ENCODE peak calls at places on chromosomes 13 and 19, in nine cellular contexts. D is vagina, E is SK-N-SH, S is thoracic aorta, O is nephron progenitor cell, M is cardiac fibroblast, Q is MCF 10A, R is pancreas, H is choroid plexus epithelial cell. X is an unnamed sample.

GRCh38 chr19:2048104-2048958 is 2.7 kb downstream of the MKNK2 start:
- DNase-seq in D (no peak), E (no peak), S (no peak), O (no peak), M (no peak), Q (no peak), R (peak), H (no peak), X (no peak)

GRCh38 chr19:1979017-1979416 is 36.5 kb downstream of the BTBD2 start:
- DNase-seq in D (no peak), E (no peak), S (no peak), O (no peak), M (no peak), Q (no peak), R (no peak), H (no peak), X (no peak)

GRCh38 chr19:10219678-10220077 is 11.5 kb downstream of the S1PR2 start:
- DNase-seq in D (no peak), E (no peak), S (no peak), O (peak), M (no peak), Q (peak), R (no peak), H (peak), X (peak)

GRCh38 chr13:97879646-97880297 is 73.7 kb upstream of the IPO5 start:
- DNase-seq in D (no peak), E (no peak), S (no peak), O (no peak), M (peak), Q (peak), R (no peak), H (peak), X (peak)

GRCh38 chr13:27270594-27271520 is at the start of gene RASL11A:
- DNase-seq in D (no peak), E (peak), S (peak), O (peak), M (peak), Q (peak), R (peak), H (peak), X (peak)

GRCh38 chr19:45424191-45425058 is 708 bp upstream of the ERCC1 start:
- DNase-seq in D (no peak), E (peak), S (peak), O (peak), M (peak), Q (peak), R (peak), H (peak), X (peak)

GRCh38 chr13:31790992-31791391 is 51.7 kb downstream of the RXFP2 start:
- DNase-seq in D (no peak), E (no peak), S (no peak), O (no peak), M (no peak), Q (no peak), R (no peak), H (no peak), X (no peak)

GRCh38 chr13:92433386-92433785 is 793.2 kb upstream of the GPC6 start:
- DNase-seq in D (no peak), E (no peak), S (no peak), O (no peak), M (no peak), Q (no peak), R (no peak), H (no peak), X (no peak)

GRCh38 chr19:29366757-29367156 is 153.8 kb upstream of the UQCRFS1 start:
- DNase-seq in D (peak), E (no peak), S (no peak), O (no peak), M (no peak), Q (no peak), R (no peak), H (no peak), X (no peak)

GRCh38 chr13:50244913-50245574 is 229.8 kb downstream of the KCNRG start:
- DNase-seq in D (no peak), E (no peak), S (peak), O (no peak), M (peak), Q (peak), R (no peak), H (peak), X (peak)

GRCh38 chr19:17318966-17319365 is 9.6 kb downstream of the DDA1 start:
- DNase-seq in D (no peak), E (no peak), S (no peak), O (no peak), M (no peak), Q (no peak), R (no peak), H (no peak), X (no peak)

GRCh38 chr19:42176649-42176989 is 40.9 kb downstream of the DEDD2 start:
- DNase-seq in D (no peak), E (peak), S (no peak), O (no peak), M (no peak), Q (peak), R (no peak), H (no peak), X (no peak)

GRCh38 chr13:32905864-32906180 is 110.4 kb upstream of the KL start:
- DNase-seq in D (no peak), E (no peak), S (no peak), O (no peak), M (no peak), Q (no peak), R (no peak), H (peak), X (no peak)

GRCh38 chr13:36750046-36750445 is 69.0 kb upstream of the RFXAP start:
- DNase-seq in D (no peak), E (no peak), S (no peak), O (no peak), M (no peak), Q (no peak), R (no peak), H (no peak), X (no peak)

GRCh38 chr19:43330726-43331434 is 22.6 kb upstream of the CD177 start:
- DNase-seq in D (no peak), E (no peak), S (no peak), O (no peak), M (no peak), Q (no peak), R (no peak), H (no peak), X (no peak)

GRCh38 chr13:82480415-82480814 is 1401.9 kb downstream of the SLITRK1 start:
- DNase-seq in D (no peak), E (no peak), S (no peak), O (no peak), M (no peak), Q (no peak), R (no peak), H (peak), X (peak)
- TF ChIP-seq CTCF in D (no peak), E (peak), S (no peak), O (peak), M (no peak), Q (peak), R (no peak), H (peak), X (no peak)

DNA sequence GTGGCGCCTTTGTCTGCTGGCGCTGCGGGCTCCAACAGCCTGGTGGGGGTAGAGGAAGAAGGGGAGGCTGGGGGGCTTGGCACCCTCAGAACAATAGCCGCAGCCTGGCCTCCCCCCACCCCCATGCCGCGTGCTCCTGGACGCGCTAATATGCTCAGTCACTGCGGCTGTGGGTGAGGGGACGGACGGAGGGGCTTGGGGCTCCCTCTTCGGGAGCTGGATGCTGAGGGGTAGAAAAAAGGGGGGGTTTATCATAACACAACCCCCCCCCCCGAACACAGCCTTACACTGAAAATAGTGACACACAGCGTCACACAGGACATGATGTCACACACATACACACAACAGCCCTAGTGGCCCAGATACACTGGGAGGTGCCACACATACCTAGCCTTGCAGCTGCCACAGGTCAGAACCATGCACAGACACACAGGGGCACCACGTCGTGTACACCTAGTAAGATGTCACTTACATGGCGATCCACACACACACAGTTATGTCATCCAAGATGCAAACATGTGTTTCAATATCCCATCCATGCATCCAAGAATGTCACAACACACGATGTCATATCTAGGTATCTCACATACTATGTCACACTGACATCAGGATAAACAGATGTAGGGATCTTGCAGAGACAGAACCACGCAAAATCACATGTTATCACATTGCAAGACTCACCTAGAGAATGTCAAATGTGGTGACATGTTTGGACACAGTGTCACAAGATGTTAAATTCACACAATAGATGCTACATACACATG is 760 bp downstream of the MAST1 start:
- DNase-seq in D (no peak), E (peak), S (no peak), O (no peak), M (no peak), Q (no peak), R (no peak), H (no peak), X (no peak)
- TF ChIP-seq CTCF in D (no peak), E (no peak), S (no peak), O (no peak), M (no peak), Q (no peak), R (no peak), H (no peak), X (no peak)

DNA sequence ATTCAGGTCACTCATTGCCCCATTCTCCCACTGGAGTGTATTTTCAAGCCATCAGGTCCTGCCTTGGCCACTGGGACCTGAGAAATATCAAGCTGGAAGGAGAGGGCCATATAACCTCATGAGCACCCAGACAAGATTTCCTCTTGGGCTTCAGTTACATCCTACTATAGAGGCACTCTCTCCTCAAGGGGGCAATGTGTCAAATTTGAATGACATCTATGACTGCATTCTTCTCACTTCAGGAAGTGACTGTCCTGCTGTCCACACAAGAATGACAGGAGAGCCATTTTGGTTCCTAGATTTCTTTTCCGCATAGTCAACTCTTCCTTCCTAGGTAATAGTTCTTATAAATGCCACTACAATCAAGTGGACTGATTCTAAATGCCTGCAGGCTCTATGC is 416.2 kb downstream of the DIAPH3 start:
- DNase-seq in D (no peak), E (no peak), S (no peak), O (no peak), M (no peak), Q (no peak), R (no peak), H (no peak), X (no peak)
- TF ChIP-seq CTCF in D (no peak), E (no peak), S (no peak), O (no peak), M (no peak), Q (no peak), R (no peak), H (no peak), X (no peak)

GRCh38 chr19:13029893-13030292 is 34.6 kb downstream of the NFIX start:
- DNase-seq in D (no peak), E (no peak), S (no peak), O (no peak), M (no peak), Q (peak), R (no peak), H (no peak), X (no peak)
- TF ChIP-seq CTCF in D (peak), E (peak), S (peak), O (peak), M (peak), Q (no peak), R (no peak), H (peak), X (peak)

GRCh38 chr19:33398361-33399060 is 25.0 kb downstream of the CEBPG start:
- DNase-seq in D (no peak), E (no peak), S (no peak), O (no peak), M (no peak), Q (no peak), R (no peak), H (no peak), X (no peak)
- TF ChIP-seq CTCF in D (no peak), E (no peak), S (no peak), O (no peak), M (no peak), Q (no peak), R (no peak), H (no peak), X (no peak)

DNA sequence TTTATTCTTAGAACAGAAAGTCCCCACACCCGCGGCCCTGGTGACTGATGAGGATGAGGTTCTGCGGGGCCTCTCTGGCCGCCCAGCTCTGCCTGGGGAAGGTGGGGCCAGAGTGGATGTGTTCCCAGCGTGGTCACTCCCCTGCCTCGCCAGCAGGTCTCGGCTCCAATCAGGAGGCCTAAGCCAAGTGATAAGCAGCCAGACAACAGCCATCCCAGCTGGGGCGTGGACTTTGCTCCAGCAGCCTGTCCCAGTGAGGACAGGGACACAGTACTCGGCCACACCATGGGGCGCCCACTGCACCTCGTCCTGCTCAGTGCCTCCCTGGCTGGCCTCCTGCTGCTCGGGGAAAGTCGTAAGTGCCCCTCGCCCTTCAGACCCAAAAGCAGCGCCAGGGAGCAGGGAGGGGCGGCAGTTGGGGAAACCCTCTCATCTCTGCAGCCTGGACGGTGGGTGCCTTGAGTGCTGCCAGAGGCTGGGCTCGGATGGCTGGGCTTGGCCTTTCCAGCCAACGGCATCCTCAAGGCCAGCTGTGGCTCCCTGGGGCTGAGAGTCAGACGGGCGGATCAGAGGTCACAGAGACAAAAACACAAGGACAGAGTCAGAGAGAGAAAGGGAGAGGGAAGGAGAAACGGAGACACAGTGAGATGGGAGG is at the start of gene F10:
- DNase-seq in D (peak), E (peak), S (no peak), O (peak), M (peak), Q (no peak), R (peak), H (peak), X (no peak)
- TF ChIP-seq CTCF in D (no peak), E (no peak), S (peak), O (no peak), M (peak), Q (no peak), R (no peak), H (no peak), X (no peak)

GRCh38 chr19:34983786-34984185 is 16.3 kb upstream of the GRAMD1A start:
- DNase-seq in D (no peak), E (no peak), S (no peak), O (no peak), M (no peak), Q (no peak), R (no peak), H (no peak), X (no peak)
- TF ChIP-seq CTCF in D (no peak), E (no peak), S (no peak), O (no peak), M (no peak), Q (no peak), R (no peak), H (no peak), X (no peak)

GRCh38 chr19:55096061-55096701 is 20.5 kb downstream of the EPS8L1 start:
- DNase-seq in D (no peak), E (no peak), S (no peak), O (no peak), M (no peak), Q (no peak), R (no peak), H (no peak), X (no peak)

GRCh38 chr19:55099557-55100506 is 17.6 kb downstream of the PPP1R12C start:
- DNase-seq in D (no peak), E (no peak), S (no peak), O (peak), M (peak), Q (no peak), R (no peak), H (no peak), X (no peak)

GRCh38 chr19:55101261-55101660 is 16.2 kb downstream of the PPP1R12C start:
- DNase-seq in D (no peak), E (no peak), S (no peak), O (no peak), M (no peak), Q (no peak), R (no peak), H (no peak), X (no peak)

GRCh38 chr19:55097864-55098715 is 19.3 kb downstream of the PPP1R12C start:
- DNase-seq in D (no peak), E (no peak), S (no peak), O (no peak), M (no peak), Q (no peak), R (no peak), H (no peak), X (no peak)

GRCh38 chr19:55098716-55099556 is 18.5 kb downstream of the PPP1R12C start:
- DNase-seq in D (no peak), E (no peak), S (no peak), O (peak), M (no peak), Q (no peak), R (no peak), H (no peak), X (no peak)
- TF ChIP-seq CTCF in D (no peak), E (no peak), S (no peak), O (peak), M (peak), Q (no peak), R (no peak), H (no peak), X (no peak)

GRCh38 chr19:15381864-15382263 is 2.3 kb upstream of the AKAP8 start:
- DNase-seq in D (no peak), E (no peak), S (no peak), O (no peak), M (no peak), Q (no peak), R (no peak), H (no peak), X (no peak)

GRCh38 chr19:15378529-15379082 is 981 bp downstream of the AKAP8 start:
- DNase-seq in D (no peak), E (peak), S (no peak), O (peak), M (peak), Q (peak), R (no peak), H (peak), X (peak)

GRCh38 chr19:15379996-15380647 is 535 bp upstream of the AKAP8 start:
- DNase-seq in D (no peak), E (no peak), S (no peak), O (no peak), M (peak), Q (peak), R (peak), H (peak), X (peak)

GRCh38 chr19:15381429-15381828 is 1.8 kb upstream of the AKAP8 start:
- DNase-seq in D (no peak), E (no peak), S (no peak), O (no peak), M (no peak), Q (no peak), R (no peak), H (no peak), X (no peak)

GRCh38 chr19:15379083-15379995 is at the start of gene AKAP8:
- DNase-seq in D (peak), E (peak), S (peak), O (peak), M (peak), Q (peak), R (peak), H (peak), X (peak)
- TF ChIP-seq CTCF in D (no peak), E (no peak), S (no peak), O (no peak), M (no peak), Q (no peak), R (no peak), H (no peak), X (no peak)